ENCODE peak calls at places on chromosomes 12 and 14, in five cellular contexts. O is A549, I is K562, U is GM12878, F is HepG2. Y is an unnamed sample.

GRCh38 chr12:30286345-30286926 is 409.2 kb downstream of the IPO8 start:
- DNase-seq in I (no peak), U (no peak), F (peak; percentile 6), O (peak; percentile 27), Y (peak; percentile 52)

GRCh38 chr12:132986885-132987225 is 688 bp downstream of the ZNF26 start:
- DNase-seq in I (no peak), O (peak; percentile 25), F (peak; percentile 3), U (no peak), Y (peak; percentile 18)

GRCh38 chr12:85557850-85558249 is 277.8 kb downstream of the ALX1 start:
- DNase-seq in U (no peak), I (no peak), O (no peak), F (no peak), Y (no peak)

GRCh38 chr12:67025543-67026114 is 243.5 kb upstream of the CAND1 start:
- DNase-seq in U (no peak), F (peak; percentile 25), I (peak; percentile 80), O (peak; percentile 45), Y (peak; percentile 75)

GRCh38 chr14:23389396-23389795 is 12.6 kb downstream of the CMTM5 start:
- DNase-seq in F (no peak), U (no peak), O (no peak), I (no peak), Y (no peak)

GRCh38 chr12:26227376-26227775 is 32.0 kb downstream of the SSPN start:
- DNase-seq in F (no peak), I (no peak), U (no peak), O (no peak), Y (no peak)

GRCh38 chr12:18643673-18644072 is 94.1 kb downstream of the PLCZ1 start:
- DNase-seq in U (no peak), F (no peak), O (no peak), I (no peak), Y (no peak)

GRCh38 chr14:46108228-46108627 is 543.4 kb downstream of the RPL10L start:
- DNase-seq in F (no peak), O (no peak), I (no peak), U (no peak), Y (no peak)

GRCh38 chr12:84929486-84929885 is 16.9 kb upstream of the SLC6A15 start:
- DNase-seq in I (no peak), O (no peak), F (no peak), U (no peak), Y (no peak)

GRCh38 chr12:121767525-121768016 is 25.9 kb downstream of the RHOF start:
- DNase-seq in U (no peak), I (no peak), F (no peak), O (no peak), Y (no peak)

GRCh38 chr14:100031506-100032281 is 33.5 kb upstream of the EVL start:
- DNase-seq in F (no peak), O (peak; percentile 91), U (no peak), I (no peak), Y (no peak)

GRCh38 chr12:47742253-47742825 is 16.3 kb downstream of the RAPGEF3 start:
- DNase-seq in U (no peak), O (peak; percentile 67), I (peak; percentile 76), F (peak; percentile 19), Y (peak; percentile 79)

GRCh38 chr14:65732112-65732511 is 319.6 kb downstream of the FUT8 start:
- DNase-seq in O (no peak), F (no peak), U (peak; percentile 55), I (no peak), Y (no peak)

GRCh38 chr12:951166-951565 is 1.7 kb upstream of the RAD52 start:
- DNase-seq in O (no peak), F (no peak), I (no peak), U (no peak), Y (no peak)

GRCh38 chr12:116142936-116143882 is 134.3 kb downstream of the MED13L start:
- DNase-seq in I (no peak), F (no peak), O (peak; percentile 33), U (no peak), Y (no peak)

DNA sequence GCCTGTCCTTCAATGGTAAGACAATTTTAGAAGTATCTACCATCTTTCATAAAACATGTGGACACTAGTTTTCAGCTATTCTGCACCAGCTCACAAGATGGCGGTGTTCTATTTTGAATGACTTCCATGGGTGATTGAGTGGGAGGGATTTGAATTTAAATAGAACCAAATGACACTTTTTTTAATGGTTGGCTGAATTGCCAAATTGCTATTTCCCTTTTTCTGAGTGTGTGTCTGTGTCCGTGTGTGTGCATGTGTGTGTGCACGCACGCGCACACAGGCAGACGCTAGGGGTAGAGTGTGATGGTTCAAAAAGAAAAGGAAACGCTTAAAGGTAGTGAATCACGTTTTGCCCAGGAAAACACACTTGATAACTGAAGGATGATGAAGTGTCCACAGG is 362.6 kb downstream of the DAD1 start:
- DNase-seq in U (no peak), O (peak; percentile 19), F (no peak), I (no peak), Y (peak; percentile 68)
- TF ChIP-seq JUNB in U (no peak), O (no peak), F (no peak), I (no peak), Y (no peak)

GRCh38 chr12:82383930-82384513 is 25.7 kb downstream of the METTL25 start:
- DNase-seq in I (no peak), O (peak; percentile 54), F (no peak), U (no peak), Y (peak; percentile 41)
- TF ChIP-seq JUNB in I (no peak), O (no peak), F (no peak), U (no peak), Y (no peak)

GRCh38 chr14:55107766-55108554 is 21.1 kb upstream of the LGALS3 start:
- DNase-seq in I (peak; percentile 79), F (peak; percentile 83), O (peak; percentile 82), U (no peak), Y (no peak)
- TF ChIP-seq JUNB in I (peak; percentile 92), F (peak; percentile 88), O (peak; percentile 20), U (peak; percentile 18), Y (no peak)

DNA sequence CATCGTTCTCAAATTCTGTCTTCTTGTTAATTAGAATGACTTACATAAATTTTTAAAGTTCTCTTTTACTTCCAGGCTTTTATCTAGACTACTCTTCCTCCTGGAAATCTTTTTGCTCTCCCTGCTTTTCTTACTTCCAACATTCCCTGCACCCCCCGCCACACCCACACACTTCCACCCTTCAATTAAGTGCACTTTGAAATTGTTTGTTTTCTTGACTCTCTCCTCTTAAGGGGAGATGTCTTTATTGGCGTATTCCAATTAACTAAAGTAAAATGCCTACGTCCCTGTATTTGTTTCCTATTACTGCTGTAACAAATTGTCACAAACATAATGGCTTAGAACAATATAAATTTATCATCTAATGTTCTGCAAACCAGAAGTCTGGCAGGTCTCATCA is 125.2 kb upstream of the KRR1 start:
- DNase-seq in O (no peak), F (no peak), I (no peak), U (no peak), Y (no peak)
- TF ChIP-seq JUNB in O (no peak), F (no peak), I (no peak), U (no peak), Y (no peak)

GRCh38 chr14:103522028-103522581 is 525 bp downstream of the CKB start:
- DNase-seq in F (no peak), O (no peak), U (no peak), I (peak; percentile 63), Y (peak; percentile 57)
- TF ChIP-seq JUNB in F (no peak), O (no peak), U (no peak), I (no peak), Y (no peak)

GRCh38 chr14:98634043-98634820 is 637.8 kb downstream of the BCL11B start:
- DNase-seq in F (no peak), O (no peak), U (no peak), I (no peak), Y (no peak)

DNA sequence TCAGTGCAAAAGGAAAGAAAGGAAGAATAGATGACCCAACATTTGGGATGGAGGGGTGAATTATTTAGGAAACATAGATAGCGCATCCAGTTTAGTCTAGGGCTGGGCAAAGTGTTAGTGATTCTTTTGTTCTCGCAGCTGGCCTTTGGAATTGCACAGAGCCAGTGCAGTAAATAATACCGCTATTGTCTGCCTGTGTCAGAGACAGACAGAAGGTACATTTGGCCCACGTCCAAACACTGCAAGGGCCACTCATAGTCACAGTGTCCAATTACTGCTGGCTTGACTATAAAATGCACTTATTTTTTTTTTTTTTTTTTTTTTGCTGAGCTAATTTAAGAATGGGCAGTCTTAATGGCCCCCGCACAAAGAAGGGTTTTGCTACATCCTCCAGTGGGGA is 638.6 kb downstream of the BCL11B start:
- DNase-seq in U (no peak), I (no peak), F (peak; percentile 7), O (no peak), Y (no peak)
- TF ChIP-seq JUNB in U (no peak), I (no peak), F (no peak), O (no peak), Y (no peak)

GRCh38 chr12:52975820-52976573 is 27.1 kb downstream of the KRT18 start:
- DNase-seq in I (no peak), F (peak; percentile 68), U (no peak), O (peak; percentile 92), Y (peak; percentile 74)
- TF ChIP-seq JUNB in I (no peak), F (peak; percentile 49), U (no peak), O (no peak), Y (no peak)